ENCODE peak calls at places on chromosomes 4 and X, in seven cellular contexts. R, A, H, U, Q, E and D are unnamed samples.

GRCh38 chr4:10706236-10706635 is 21.7 kb upstream of the CLNK start:
- DNase-seq in Q (peak; percentile 48), R (peak; percentile 23), U (no peak), H (no peak), E (no peak), A (no peak), D (peak; percentile 16)

GRCh38 chr4:47002593-47002992 is 9.2 kb upstream of the GABRA4 start:
- DNase-seq in R (peak; percentile 79), Q (peak; percentile 27), U (no peak), A (no peak), H (no peak), E (no peak), D (peak; percentile 30)

GRCh38 chr4:156515295-156515694 is 456.3 kb downstream of the PDGFC start:
- DNase-seq in H (no peak), U (no peak), E (no peak), Q (peak; percentile 19), R (peak; percentile 19), A (no peak), D (peak; percentile 30)

GRCh38 chrX:16160729-16161128 is 6.6 kb upstream of the MAGEB17 start:
- DNase-seq in Q (peak; percentile 74), R (peak; percentile 88), E (no peak), H (no peak), U (peak; percentile 35), A (peak; percentile 46), D (peak; percentile 54)

GRCh38 chr4:24519649-24520048 is 64.7 kb downstream of the DHX15 start:
- DNase-seq in Q (peak; percentile 36), A (no peak), R (peak; percentile 47), E (peak; percentile 32), H (no peak), U (no peak), D (peak; percentile 64)

GRCh38 chr4:125316391-125316780 is 1.6 kb downstream of the FAT4 start:
- DNase-seq in A (no peak), U (no peak), E (peak; percentile 41), Q (no peak), H (peak; percentile 88), R (no peak), D (peak; percentile 45)

GRCh38 chr4:94581766-94582165 is 130.0 kb downstream of the PDLIM5 start:
- DNase-seq in R (no peak), Q (no peak), U (no peak), E (no peak), A (no peak), H (no peak), D (no peak)

GRCh38 chr4:70138751-70139150 is 15.3 kb upstream of the PRR27 start:
- DNase-seq in H (no peak), A (no peak), Q (no peak), U (no peak), E (no peak), R (no peak), D (no peak)

GRCh38 chrX:81890476-81890875 is 688.6 kb downstream of the SH3BGRL start:
- DNase-seq in Q (no peak), U (no peak), E (no peak), R (no peak), A (no peak), H (no peak), D (no peak)

GRCh38 chrX:110123331-110123782 is 120.4 kb downstream of the TMEM164 start:
- DNase-seq in Q (peak; percentile 13), R (no peak), U (no peak), A (no peak), H (no peak), E (no peak), D (peak; percentile 29)

GRCh38 chr4:56241500-56241899 is 145.8 kb downstream of the AASDH start:
- DNase-seq in A (no peak), U (no peak), R (no peak), E (no peak), Q (no peak), H (no peak), D (no peak)

GRCh38 chr4:8281519-8282133 is 12.1 kb downstream of the HTRA3 start:
- DNase-seq in E (no peak), H (peak; percentile 95), U (peak; percentile 64), Q (peak; percentile 85), A (peak; percentile 37), R (peak; percentile 74), D (peak; percentile 49)

DNA sequence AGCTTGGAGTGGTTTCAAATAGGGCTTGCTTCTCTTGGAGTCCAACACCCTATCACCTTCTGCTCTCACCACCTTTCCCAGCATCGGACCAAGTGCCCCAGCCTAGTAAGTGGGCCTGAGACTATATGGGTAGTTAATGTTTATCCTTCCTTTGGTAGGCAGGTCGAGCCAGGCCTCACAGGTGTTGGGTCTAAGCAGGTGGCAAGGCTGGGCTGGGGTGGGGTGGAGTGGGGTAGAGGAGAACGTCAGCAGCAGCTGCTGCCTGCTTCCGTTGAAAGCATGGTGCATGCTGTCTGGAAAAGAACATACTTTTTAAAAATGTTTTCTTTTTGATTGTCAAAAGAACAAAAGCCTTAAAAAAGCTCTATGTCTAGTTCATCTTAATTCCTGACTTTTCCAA is 1.3 kb downstream of the DRP2 start:
- DNase-seq in R (no peak), H (no peak), E (no peak), Q (no peak), U (no peak), A (no peak), D (no peak)
- H3K4me3 ChIP-seq in R (peak overlapping the region; percentile 5), H (no peak overlapping the region), E (no peak overlapping the region), Q (no peak overlapping the region), U (no peak overlapping the region), A (no peak overlapping the region), D (peak overlapping the region; percentile 3)

DNA sequence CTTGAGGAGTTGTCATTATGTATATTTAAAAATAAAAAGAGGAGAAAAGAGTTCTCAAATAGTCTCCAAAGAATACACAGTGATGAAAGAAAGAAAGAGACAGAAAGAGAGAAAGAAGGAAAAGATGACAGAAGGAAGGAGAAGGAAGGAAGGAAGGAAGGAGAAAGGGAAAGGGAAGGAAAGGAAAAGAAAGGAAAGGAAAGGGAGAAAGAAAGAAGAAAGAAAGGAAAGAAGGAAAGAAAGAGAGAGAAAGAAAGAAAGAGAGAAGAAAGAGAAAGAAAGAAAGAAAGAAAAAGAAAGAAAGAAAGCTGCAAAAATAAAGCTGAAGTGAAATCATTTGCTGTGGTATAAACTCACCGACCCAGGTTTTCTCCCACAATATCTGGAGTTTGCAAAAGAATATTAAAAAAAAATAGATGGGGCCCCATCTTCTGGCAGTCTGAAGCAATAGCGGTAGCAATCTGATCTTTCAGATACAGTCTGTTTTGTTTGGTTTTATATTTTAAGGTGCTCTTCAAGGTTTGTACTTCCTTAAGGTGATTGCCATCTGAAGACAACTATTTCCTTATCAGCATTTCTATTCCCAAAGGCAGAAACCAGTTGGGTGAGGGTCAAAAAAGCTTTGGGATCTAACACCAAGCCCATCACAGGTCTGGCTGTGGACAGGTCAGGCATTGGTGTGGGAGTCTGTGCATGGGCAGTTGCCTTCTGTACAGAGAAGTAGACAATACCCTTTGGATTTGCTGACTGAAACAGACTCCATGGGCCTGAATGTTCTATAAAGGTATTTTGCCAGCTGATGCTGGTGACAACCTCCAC is 160.4 kb downstream of the CPEB2 start:
- DNase-seq in A (no peak), Q (peak; percentile 61), H (no peak), U (no peak), R (peak; percentile 53), E (no peak), D (peak; percentile 64)
- TF ChIP-seq CTCF in A (peak; percentile 46), Q (peak; percentile 47), H (no peak), U (peak; percentile 60), R (peak; percentile 55), E (peak; percentile 24), D (peak; percentile 47)

DNA sequence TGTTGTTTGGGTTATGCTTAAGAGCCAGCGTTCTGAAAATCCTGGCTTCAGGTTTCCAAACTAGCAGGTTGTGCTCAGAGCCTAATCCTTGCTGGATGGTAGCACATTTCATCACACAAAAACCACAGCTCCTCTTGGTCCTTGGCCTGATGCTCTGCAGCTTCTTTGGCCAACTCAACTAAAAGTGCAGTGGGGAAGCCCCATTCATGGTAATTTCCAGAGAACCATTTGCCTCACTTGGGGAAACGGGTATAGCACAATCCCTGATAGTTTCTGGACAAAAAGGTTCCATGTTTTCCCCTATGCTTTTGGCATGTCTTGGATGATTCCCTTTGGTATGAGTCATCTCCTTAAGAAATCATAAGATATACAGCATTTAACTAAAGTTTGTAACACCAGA is 78.7 kb downstream of the SYNPO2 start:
- DNase-seq in A (no peak), R (peak; percentile 81), H (no peak), U (no peak), E (no peak), Q (peak; percentile 68), D (peak; percentile 85)
- H3K4me3 ChIP-seq in A (no peak overlapping the region), R (no peak overlapping the region), H (no peak overlapping the region), U (no peak overlapping the region), E (no peak overlapping the region), Q (no peak overlapping the region), D (no peak overlapping the region)

GRCh38 chr4:74570095-74570494 is 125.2 kb downstream of the AREG start:
- DNase-seq in R (no peak), Q (no peak), H (no peak), A (no peak), U (no peak), E (no peak), D (no peak)
- TF ChIP-seq CTCF in R (no peak), Q (no peak), H (no peak), A (no peak), U (no peak), E (no peak), D (no peak)

GRCh38 chr4:2768124-2768523 is 12.0 kb upstream of the TNIP2 start:
- DNase-seq in H (no peak), E (no peak), R (no peak), Q (no peak), A (no peak), U (no peak), D (no peak)
- H3K4me3 ChIP-seq in H (no peak overlapping the region), E (no peak overlapping the region), R (no peak overlapping the region), Q (no peak overlapping the region), A (no peak overlapping the region), U (no peak overlapping the region), D (no peak overlapping the region)

DNA sequence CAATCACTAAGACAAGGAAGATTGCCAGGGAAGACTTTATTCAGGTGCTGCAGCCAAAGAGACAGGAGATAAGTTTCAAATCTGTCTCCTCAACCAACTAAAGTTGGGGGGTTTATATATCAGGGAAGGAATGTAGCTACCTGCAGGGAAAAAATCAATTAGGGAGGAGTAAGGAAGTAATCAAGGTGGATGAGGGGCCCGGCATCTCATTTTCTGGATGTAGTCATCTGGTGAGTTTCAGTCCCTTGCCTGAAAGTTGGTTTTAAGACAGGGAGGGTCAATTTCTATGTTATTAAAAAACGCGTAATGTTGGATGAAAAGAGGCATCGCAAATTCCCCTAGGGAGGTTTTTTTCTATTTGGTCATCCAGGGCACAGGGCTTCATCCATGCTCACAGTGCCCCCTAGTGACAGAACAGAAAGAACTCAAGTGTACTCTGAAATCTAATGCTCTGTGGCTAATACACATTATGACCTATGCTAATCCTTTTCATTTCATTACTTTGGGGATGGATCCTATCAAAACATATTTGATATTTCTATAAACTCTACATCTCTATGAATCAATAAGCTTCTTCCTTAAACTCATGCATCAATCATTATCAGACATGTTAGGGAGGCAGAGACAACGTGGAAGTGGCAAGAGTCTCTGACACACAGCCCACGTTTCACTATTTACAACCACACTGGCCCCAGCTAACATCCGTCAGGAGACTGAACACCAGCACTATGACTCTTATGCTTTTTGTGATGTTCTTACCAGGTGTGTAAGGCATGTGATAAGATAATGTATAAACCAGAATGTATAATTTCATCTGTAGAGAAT is 1577.0 kb upstream of the TENM3 start:
- DNase-seq in Q (peak; percentile 2), E (no peak), U (no peak), A (peak; percentile 1), R (peak; percentile 63), H (no peak), D (peak; percentile 50)
- TF ChIP-seq CTCF in Q (peak; percentile 55), E (no peak), U (peak; percentile 40), A (peak; percentile 66), R (peak; percentile 62), H (no peak), D (peak; percentile 53)

DNA sequence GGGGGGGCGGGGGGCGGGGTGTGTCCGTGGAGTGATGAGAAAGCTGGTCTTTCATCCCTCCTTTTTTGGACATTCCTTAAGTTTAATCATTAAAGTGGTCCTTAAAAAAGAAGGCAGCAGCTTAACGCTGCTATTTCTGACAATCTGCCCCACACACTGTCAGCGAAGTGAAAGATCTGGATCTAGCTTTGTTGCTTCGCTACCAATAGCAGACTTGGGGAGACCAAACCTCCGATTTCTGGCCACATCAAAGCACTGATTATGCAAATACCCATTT is 5.9 kb downstream of the NEUROG2 start:
- DNase-seq in H (no peak), U (no peak), A (no peak), Q (no peak), E (no peak), R (no peak), D (no peak)
- H3K4me3 ChIP-seq in H (no peak overlapping the region), U (no peak overlapping the region), A (peak overlapping the region; percentile 2), Q (peak overlapping the region; percentile 30), E (peak overlapping the region; percentile 18), R (no peak overlapping the region), D (no peak overlapping the region)